ENCODE peak calls at places on chromosomes 13 and 19, in ten cellular contexts. F is ovary, E is A549, Q is Peyer's patch, N is tibial nerve, Y is vagina, K is lower leg skin, I is esophagus muscularis mucosa, W is uterus, C is adrenal gland. X is an unnamed sample.

GRCh38 chr19:45358213-45358792 is 12.1 kb downstream of the ERCC2 start:
- DNase-seq in F (no peak), E (no peak), Q (no peak), N (no peak), Y (no peak), K (no peak), I (no peak), W (no peak), C (no peak), X (no peak)

GRCh38 chr13:50129923-50130685 is 114.9 kb downstream of the KCNRG start:
- DNase-seq in F (peak; percentile 46), E (peak; percentile 22), Q (no peak), N (peak; percentile 63), Y (no peak), K (no peak), I (peak; percentile 91), W (peak; percentile 66), C (peak; percentile 52), X (peak; percentile 69)

GRCh38 chr13:59643239-59643865 is 520.4 kb downstream of the DIAPH3 start:
- DNase-seq in F (no peak), E (no peak), Q (no peak), N (no peak), Y (no peak), K (no peak), I (peak; percentile 53), W (no peak), C (no peak), X (no peak)

GRCh38 chr19:55441319-55441691 is 1.8 kb downstream of the SHISA7 start:
- DNase-seq in F (no peak), E (no peak), Q (no peak), N (no peak), Y (no peak), K (no peak), I (no peak), W (no peak), C (no peak), X (peak; percentile 38)

GRCh38 chr19:17441241-17442135 is 7.0 kb downstream of the TMEM221 start:
- DNase-seq in F (no peak), E (peak; percentile 38), Q (no peak), N (no peak), Y (no peak), K (no peak), I (no peak), W (no peak), C (no peak), X (peak; percentile 58)

GRCh38 chr19:2591537-2592291 is 110.8 kb downstream of the GNG7 start:
- DNase-seq in F (no peak), E (no peak), Q (no peak), N (no peak), Y (no peak), K (no peak), I (no peak), W (no peak), C (no peak), X (no peak)

GRCh38 chr19:9586764-9587163 is 2.5 kb upstream of the ZNF121 start:
- DNase-seq in F (peak; percentile 46), E (peak; percentile 78), Q (peak; percentile 68), N (no peak), Y (no peak), K (peak; percentile 63), I (no peak), W (peak; percentile 35), C (peak; percentile 56), X (peak; percentile 87)

GRCh38 chr13:27619093-27619705 is 1.1 kb downstream of the LNX2 start:
- DNase-seq in F (no peak), E (no peak), Q (no peak), N (no peak), Y (no peak), K (no peak), I (no peak), W (no peak), C (no peak), X (peak; percentile 9)

GRCh38 chr13:49615844-49616687 is 12.2 kb upstream of the ARL11 start:
- DNase-seq in F (no peak), E (no peak), Q (no peak), N (no peak), Y (no peak), K (no peak), I (no peak), W (no peak), C (no peak), X (no peak)

GRCh38 chr19:4807188-4807587 is 15.7 kb downstream of the FEM1A start:
- DNase-seq in F (no peak), E (no peak), Q (no peak), N (no peak), Y (no peak), K (no peak), I (no peak), W (no peak), C (peak; percentile 55), X (peak; percentile 75)

GRCh38 chr19:38684078-38684861 is 36.8 kb downstream of the ACTN4 start:
- DNase-seq in F (peak; percentile 61), E (peak; percentile 100), Q (peak; percentile 88), N (peak; percentile 43), Y (peak; percentile 94), K (peak; percentile 67), I (no peak), W (peak; percentile 80), C (peak; percentile 86), X (peak; percentile 88)

GRCh38 chr13:46953331-46953730 is 56.5 kb upstream of the HTR2A start:
- DNase-seq in F (no peak), E (no peak), Q (no peak), N (no peak), Y (no peak), K (no peak), I (no peak), W (no peak), C (no peak), X (peak; percentile 23)
- TF ChIP-seq POLR2A in F (no peak), E (no peak), Q (no peak), N (no peak), Y (no peak), K (no peak), I (no peak), W (no peak), C (no peak), X (no peak)

DNA sequence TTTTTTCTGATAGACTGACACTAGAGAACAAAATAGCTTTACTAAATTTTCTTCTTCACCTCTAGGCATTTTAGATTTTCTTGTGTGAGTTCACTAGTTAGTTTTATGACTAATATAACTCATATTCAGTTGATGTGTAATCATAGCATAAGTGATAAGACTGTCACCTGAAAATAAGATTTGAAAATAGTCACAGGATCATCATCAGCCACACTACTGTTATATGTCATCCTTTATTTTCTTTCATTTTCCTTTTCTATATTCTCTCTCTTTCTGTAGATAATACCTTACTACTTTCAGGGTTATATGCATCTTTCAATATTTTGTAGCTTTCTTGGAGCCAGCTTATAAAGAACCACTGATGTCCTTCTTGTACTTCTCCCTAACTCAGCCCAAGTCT is 292.6 kb downstream of the TDRD3 start:
- DNase-seq in F (no peak), E (no peak), Q (no peak), N (no peak), Y (no peak), K (no peak), I (no peak), W (no peak), C (no peak), X (no peak)
- TF ChIP-seq CTCF in F (no peak), E (no peak), Q (no peak), N (no peak), Y (no peak), K (no peak), I (no peak), W (no peak), C (no peak), X (no peak)

DNA sequence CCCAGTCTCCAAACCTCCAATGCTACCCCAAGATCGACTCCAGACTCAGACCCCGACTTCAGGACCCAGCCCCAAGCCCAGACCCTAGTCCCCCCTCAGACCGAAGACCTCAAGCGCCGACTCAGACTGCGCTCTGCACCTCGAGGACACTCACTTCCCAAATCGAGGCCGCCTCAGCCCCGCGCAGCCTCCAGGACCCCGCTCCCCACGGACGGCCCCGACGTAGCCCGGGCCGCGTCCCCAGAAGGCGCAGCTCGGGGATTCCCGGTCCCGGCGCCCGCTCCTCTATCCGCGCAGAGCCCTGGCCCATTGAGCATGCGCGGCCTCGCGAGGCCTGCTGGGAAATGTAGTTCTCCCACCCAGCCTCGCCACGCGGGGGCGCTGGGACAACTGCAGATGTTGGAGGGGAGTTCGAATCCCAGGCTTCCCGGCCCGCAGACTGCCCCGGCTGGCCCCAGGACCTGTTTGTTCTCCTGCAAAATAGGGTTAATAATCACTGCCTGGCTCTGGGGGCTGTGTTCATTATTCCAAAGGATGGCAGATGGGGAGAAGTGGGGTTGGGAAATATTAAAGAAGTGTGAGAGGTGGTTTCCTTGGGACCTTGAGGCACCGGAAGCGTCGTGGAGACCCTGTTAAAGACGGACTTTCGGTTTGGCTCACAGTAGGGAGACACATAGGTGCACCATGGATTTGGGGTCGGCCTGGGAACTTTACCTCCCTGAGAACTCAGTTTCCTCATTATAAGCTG is at the start of gene APBA3:
- DNase-seq in F (peak; percentile 96), E (peak; percentile 88), Q (peak; percentile 97), N (peak; percentile 88), Y (no peak), K (peak; percentile 85), I (peak; percentile 97), W (peak; percentile 92), C (peak; percentile 93), X (peak; percentile 83)
- TF ChIP-seq POLR2A in F (peak; percentile 71), E (peak; percentile 57), Q (peak; percentile 74), N (peak; percentile 62), Y (peak; percentile 68), K (no peak), I (peak; percentile 64), W (peak; percentile 78), C (peak; percentile 65), X (peak; percentile 25)

DNA sequence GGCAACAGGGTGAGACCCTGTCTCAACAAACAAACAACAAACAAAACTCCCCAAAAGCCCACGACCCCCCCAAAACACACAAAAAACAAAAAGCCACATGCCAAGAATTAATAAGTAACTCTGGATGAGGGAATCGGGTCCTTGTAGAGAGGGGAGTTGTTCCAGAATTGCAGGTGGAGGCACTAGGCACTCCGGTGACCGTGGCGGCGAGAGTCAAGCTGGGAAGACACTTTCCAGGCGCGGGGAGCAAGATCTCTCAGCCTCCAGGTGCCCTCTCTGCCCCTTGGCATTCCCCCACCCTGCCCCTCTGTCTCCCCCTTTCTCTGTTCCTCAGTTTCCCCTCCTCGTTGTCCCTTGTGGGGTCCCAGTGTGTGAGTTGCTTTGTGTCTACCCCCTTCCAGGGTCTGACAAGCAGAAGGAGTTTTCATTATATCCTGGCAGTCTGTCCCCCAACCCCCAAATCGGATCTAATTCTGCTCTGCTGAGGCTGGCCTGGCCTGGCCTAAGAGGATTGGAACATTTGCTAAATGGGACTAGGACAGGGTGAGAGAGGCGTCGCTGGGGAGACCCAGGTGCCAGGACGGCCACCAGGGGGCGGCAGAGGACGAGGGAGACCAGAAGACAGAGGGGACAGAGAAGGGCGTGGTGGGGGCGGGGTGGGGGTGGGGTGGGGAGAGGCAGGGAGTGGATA is 8.3 kb upstream of the CRX start:
- DNase-seq in F (peak; percentile 68), E (peak; percentile 85), Q (peak; percentile 83), N (peak; percentile 30), Y (no peak), K (peak; percentile 29), I (no peak), W (peak; percentile 49), C (peak; percentile 66), X (peak; percentile 93)
- TF ChIP-seq CTCF in F (no peak), E (peak; percentile 80), Q (peak; percentile 32), N (no peak), Y (peak; percentile 22), K (no peak), I (peak; percentile 60), W (peak; percentile 41), C (peak; percentile 29), X (peak; percentile 98)